ENCODE peak calls at places on chromosomes 1 and 21, in four cellular contexts. G is Peyer's patch, E is Right ventricle myocardium superior, D is HEK293T. H is an unnamed sample.

GRCh38 chr21:30232011-30232410 is 16.1 kb upstream of the CLDN8 start:
- DNase-seq in G (no peak), E (no peak), D (no peak), H (no peak)

GRCh38 chr1:227899141-227899819 is 48.5 kb downstream of the WNT9A start:
- DNase-seq in G (peak; percentile 45), E (peak; percentile 11), D (no peak), H (no peak)

GRCh38 chr1:61233121-61233659 is 150.8 kb downstream of the NFIA start:
- DNase-seq in G (no peak), E (no peak), D (no peak), H (no peak)

GRCh38 chr1:62268315-62268714 is 50.9 kb downstream of the KANK4 start:
- DNase-seq in G (no peak), E (no peak), D (no peak), H (no peak)

GRCh38 chr21:42071146-42071737 is at the start of gene UMODL1:
- DNase-seq in G (peak; percentile 37), E (no peak), D (no peak), H (no peak)

GRCh38 chr1:171655215-171656116 is 3.0 kb upstream of the MYOC start:
- DNase-seq in G (no peak), E (peak; percentile 91), D (peak; percentile 85), H (peak; percentile 17)

GRCh38 chr1:211923065-211923464 is 92.5 kb upstream of the LPGAT1 start:
- DNase-seq in G (no peak), E (no peak), D (no peak), H (no peak)

GRCh38 chr1:232509570-232509969 is 120.4 kb downstream of the SIPA1L2 start:
- DNase-seq in G (no peak), E (no peak), D (no peak), H (no peak)

GRCh38 chr1:42774928-42775549 is 8.0 kb downstream of the C1orf50 start:
- DNase-seq in G (no peak), E (no peak), D (no peak), H (no peak)

GRCh38 chr21:42844411-42845113 is 34.8 kb downstream of the WDR4 start:
- DNase-seq in G (peak; percentile 35), E (peak; percentile 74), D (no peak), H (peak; percentile 35)

GRCh38 chr1:206739411-206740076 is 31.0 kb upstream of the IL19 start:
- DNase-seq in G (no peak), E (no peak), D (no peak), H (no peak)

GRCh38 chr1:40783001-40783905 is at the start of gene KCNQ4:
- DNase-seq in G (peak; percentile 71), E (peak; percentile 74), D (peak; percentile 67), H (no peak)

GRCh38 chr1:55427576-55427975 is 212.4 kb upstream of the USP24 start:
- DNase-seq in G (no peak), E (no peak), D (no peak), H (no peak)

GRCh38 chr1:3714284-3714741 is 37.9 kb upstream of the CCDC27 start:
- DNase-seq in G (no peak), E (peak; percentile 69), D (no peak), H (peak; percentile 63)

GRCh38 chr1:64940026-64940425 is 26.3 kb downstream of the JAK1 start:
- DNase-seq in G (no peak), E (no peak), D (no peak), H (no peak)

GRCh38 chr1:18480315-18481189 is at the start of gene KLHDC7A:
- DNase-seq in G (no peak), E (no peak), D (no peak), H (no peak)

GRCh38 chr1:188127507-188127906 is 1298.8 kb downstream of the PLA2G4A start:
- DNase-seq in G (no peak), E (no peak), D (no peak), H (no peak)

GRCh38 chr1:16420719-16421118 is 16.5 kb downstream of the SPATA21 start:
- DNase-seq in G (no peak), E (no peak), D (no peak), H (no peak)

H was measured in hypothalamus.